ENCODE peak calls at places on chromosomes 2 and 18, in nine cellular contexts. N, H, D, O, U, B, S, Z and A are unnamed samples.

GRCh38 chr2:168565112-168565511 is 109.0 kb downstream of the CERS6 start:
- DNase-seq in N (peak), H (no peak), D (no peak), O (no peak), U (no peak), B (no peak), S (no peak), Z (no peak), A (no peak)

GRCh38 chr2:9779572-9780264 is 63.6 kb upstream of the TAF1B start:
- DNase-seq in N (no peak), H (no peak), D (no peak), O (no peak), U (no peak), B (peak), S (no peak), Z (no peak), A (no peak)

GRCh38 chr2:96260404-96261260 is 5.2 kb downstream of the TMEM127 start:
- DNase-seq in N (peak), H (peak), D (no peak), O (no peak), U (no peak), B (no peak), S (peak), Z (no peak), A (peak)

GRCh38 chr18:72634500-72634899 is 90.4 kb upstream of the CBLN2 start:
- DNase-seq in N (no peak), H (no peak), D (no peak), O (no peak), U (no peak), B (no peak), S (no peak), Z (no peak), A (no peak)

GRCh38 chr18:32777049-32777448 is 4.2 kb upstream of the KLHL14 start:
- DNase-seq in N (no peak), H (no peak), D (no peak), O (no peak), U (no peak), B (no peak), S (no peak), Z (no peak), A (peak)

GRCh38 chr2:33126973-33127372 is 180.2 kb downstream of the LTBP1 start:
- DNase-seq in N (no peak), H (no peak), D (no peak), O (no peak), U (no peak), B (no peak), S (no peak), Z (no peak), A (no peak)

GRCh38 chr2:236641051-236641450 is 71.4 kb downstream of the ACKR3 start:
- DNase-seq in N (no peak), H (no peak), D (no peak), O (no peak), U (no peak), B (no peak), S (no peak), Z (no peak), A (no peak)

GRCh38 chr2:45442026-45442425 is 169.0 kb downstream of the SRBD1 start:
- DNase-seq in N (no peak), H (no peak), D (no peak), O (no peak), U (no peak), B (no peak), S (no peak), Z (no peak), A (no peak)

GRCh38 chr2:126913881-126914495 is 15.3 kb downstream of the TEX51 start:
- DNase-seq in N (no peak), H (no peak), D (no peak), O (no peak), U (no peak), B (no peak), S (no peak), Z (no peak), A (no peak)

GRCh38 chr18:78607221-78607620 is 372.4 kb upstream of the SALL3 start:
- DNase-seq in N (no peak), H (no peak), D (no peak), O (no peak), U (no peak), B (no peak), S (no peak), Z (no peak), A (no peak)

GRCh38 chr2:197311521-197312033 is 997 bp upstream of the ANKRD44 start:
- DNase-seq in N (no peak), H (no peak), D (no peak), O (no peak), U (no peak), B (no peak), S (no peak), Z (no peak), A (no peak)

GRCh38 chr2:43429366-43429765 is 166.5 kb downstream of the THADA start:
- DNase-seq in N (no peak), H (no peak), D (no peak), O (no peak), U (no peak), B (no peak), S (no peak), Z (no peak), A (no peak)

GRCh38 chr2:189252991-189253680 is 73.6 kb upstream of the COL5A2 start:
- DNase-seq in N (no peak), H (no peak), D (no peak), O (no peak), U (no peak), B (no peak), S (no peak), Z (no peak), A (no peak)

GRCh38 chr2:58428553-58429284 is 187.6 kb upstream of the FANCL start:
- DNase-seq in N (no peak), H (no peak), D (no peak), O (peak), U (no peak), B (no peak), S (no peak), Z (no peak), A (no peak)

GRCh38 chr2:218645126-218645525 is 14.3 kb downstream of the ZNF142 start:
- DNase-seq in N (peak), H (no peak), D (no peak), O (no peak), U (no peak), B (no peak), S (no peak), Z (no peak), A (no peak)

GRCh38 chr2:112021781-112022231 is 33.3 kb upstream of the TMEM87B start:
- DNase-seq in N (peak), H (no peak), D (no peak), O (no peak), U (no peak), B (no peak), S (no peak), Z (no peak), A (peak)

GRCh38 chr2:117856415-117857210 is 42.1 kb downstream of the DDX18 start:
- DNase-seq in N (peak), H (no peak), D (no peak), O (no peak), U (no peak), B (no peak), S (no peak), Z (no peak), A (peak)